ENCODE peak calls at places on chromosomes 4 and X, in five cellular contexts. E is uterus, F is OCI-LY7, H is psoas muscle, Q is colonic mucosa. K is an unnamed sample.

GRCh38 chr4:1746919-1747602 is 25.7 kb downstream of the TACC3 start:
- DNase-seq in H (no peak), F (no peak), E (no peak), Q (no peak), K (no peak)

GRCh38 chr4:152156448-152156847 is 379.4 kb downstream of the FBXW7 start:
- DNase-seq in E (no peak), F (no peak), Q (no peak), H (no peak), K (no peak)

GRCh38 chr4:76570141-76570989 is 135.3 kb downstream of the SHROOM3 start:
- DNase-seq in F (no peak), Q (no peak), E (no peak), H (no peak), K (no peak)

GRCh38 chrX:45771560-45772340 is 571.1 kb upstream of the DIPK2B start:
- DNase-seq in Q (peak; percentile 48), E (no peak), H (no peak), F (no peak), K (peak; percentile 36)

GRCh38 chrX:69093960-69094935 is 71.0 kb downstream of the PJA1 start:
- DNase-seq in E (peak; percentile 37), H (no peak), F (peak; percentile 52), Q (peak; percentile 34), K (peak; percentile 43)

GRCh38 chrX:150504399-150505186 is 63.8 kb upstream of the MTM1 start:
- DNase-seq in H (no peak), F (no peak), Q (no peak), E (no peak), K (no peak)

GRCh38 chr4:107247738-107248137 is 211.6 kb upstream of the DKK2 start:
- DNase-seq in F (no peak), H (no peak), E (peak; percentile 57), Q (no peak), K (no peak)

GRCh38 chr4:95508421-95508820 is 40.4 kb downstream of the UNC5C start:
- DNase-seq in E (no peak), H (no peak), Q (no peak), F (no peak), K (no peak)

GRCh38 chr4:16875487-16875886 is 23.0 kb downstream of the LDB2 start:
- DNase-seq in H (no peak), F (no peak), E (no peak), Q (no peak), K (peak; percentile 81)

GRCh38 chr4:88177981-88178632 is 19.7 kb upstream of the ABCG2 start:
- DNase-seq in E (no peak), H (no peak), Q (no peak), F (no peak), K (peak; percentile 35)

GRCh38 chrX:123923211-123923610 is 38.3 kb upstream of the STAG2 start:
- DNase-seq in H (no peak), F (no peak), E (no peak), Q (no peak), K (no peak)

GRCh38 chrX:12026481-12026880 is 111.8 kb upstream of the FRMPD4 start:
- DNase-seq in F (no peak), E (no peak), H (no peak), Q (no peak), K (no peak)

GRCh38 chr4:56757821-56758400 is 63.6 kb downstream of the SPINK2 start:
- DNase-seq in Q (peak; percentile 37), E (peak; percentile 40), H (no peak), F (peak; percentile 90), K (peak; percentile 86)

GRCh38 chr4:17580969-17581368 is 4.0 kb downstream of the LAP3 start:
- DNase-seq in Q (no peak), F (no peak), H (no peak), E (no peak), K (no peak)

GRCh38 chrX:48894891-48895290 is 2.7 kb downstream of the TIMM17B start:
- DNase-seq in H (no peak), F (no peak), Q (no peak), E (no peak), K (no peak)

GRCh38 chr4:59848457-59848856 is 1351.7 kb upstream of the ADGRL3 start:
- DNase-seq in F (no peak), E (no peak), Q (no peak), H (no peak), K (no peak)

GRCh38 chrX:109384569-109385174 is 97.2 kb downstream of the GUCY2F start:
- DNase-seq in Q (no peak), E (no peak), F (peak; percentile 1), H (no peak), K (no peak)

GRCh38 chr4:10611673-10612072 is 72.9 kb downstream of the CLNK start:
- DNase-seq in H (no peak), F (no peak), Q (no peak), E (no peak), K (peak; percentile 60)

GRCh38 chr4:39758176-39758575 is 60.2 kb downstream of the UBE2K start:
- DNase-seq in E (no peak), F (no peak), Q (no peak), H (no peak), K (no peak)

GRCh38 chr4:77104405-77105292 is 28.9 kb upstream of the CCNI start:
- DNase-seq in F (no peak), Q (peak; percentile 65), E (peak; percentile 84), H (peak; percentile 81), K (peak; percentile 23)

GRCh38 chr4:8858188-8858924 is 13.3 kb downstream of the HMX1 start:
- DNase-seq in F (no peak), H (no peak), E (no peak), Q (no peak), K (no peak)

GRCh38 chr4:169756971-169757574 is 671 bp downstream of the HPF1 start:
- DNase-seq in E (no peak), F (no peak), Q (no peak), H (no peak), K (no peak)

GRCh38 chr4:8600266-8600665 is 7.7 kb downstream of the CPZ start:
- DNase-seq in E (no peak), Q (no peak), H (no peak), F (no peak), K (no peak)

GRCh38 chrX:57655065-57655464 is 25.0 kb downstream of the NLRP2B start:
- DNase-seq in Q (no peak), E (no peak), F (no peak), H (no peak), K (no peak)

GRCh38 chr4:142812091-142812490 is 34.0 kb downstream of the INPP4B start:
- DNase-seq in E (no peak), F (no peak), Q (no peak), H (no peak), K (no peak)

GRCh38 chrX:41445171-41445570 is 2.0 kb upstream of the NYX start:
- DNase-seq in H (no peak), E (no peak), Q (no peak), F (peak; percentile 80), K (no peak)

GRCh38 chrX:1578511-1579173 is 12.8 kb upstream of the AKAP17A start:
- DNase-seq in F (no peak), E (no peak), Q (no peak), H (no peak), K (no peak)

GRCh38 chr4:154467886-154468285 is 23.7 kb downstream of the DCHS2 start:
- DNase-seq in Q (no peak), H (no peak), F (no peak), E (no peak), K (peak; percentile 12)

GRCh38 chr4:92091335-92091734 is 212.4 kb upstream of the GRID2 start:
- DNase-seq in E (no peak), F (peak; percentile 5), H (no peak), Q (no peak), K (no peak)

GRCh38 chr4:10279261-10279660 is 162.7 kb upstream of the WDR1 start:
- DNase-seq in H (no peak), Q (no peak), E (no peak), F (no peak), K (no peak)

GRCh38 chr4:86334020-86334750 is 25.7 kb downstream of the MAPK10 start:
- DNase-seq in H (no peak), Q (no peak), F (no peak), E (peak; percentile 17), K (no peak)

GRCh38 chr4:156676116-156676851 is 295.3 kb downstream of the PDGFC start:
- DNase-seq in Q (no peak), F (no peak), H (no peak), E (no peak), K (no peak)

GRCh38 chr4:156672924-156673323 is 298.7 kb downstream of the PDGFC start:
- DNase-seq in F (no peak), E (no peak), Q (no peak), H (no peak), K (peak; percentile 26)

GRCh38 chr4:156673483-156673882 is 298.1 kb downstream of the PDGFC start:
- DNase-seq in H (no peak), F (no peak), Q (no peak), E (no peak), K (peak; percentile 55)

GRCh38 chr4:156677656-156678055 is 293.9 kb downstream of the PDGFC start:
- DNase-seq in F (no peak), E (no peak), H (no peak), Q (no peak), K (peak; percentile 25)

DNA sequence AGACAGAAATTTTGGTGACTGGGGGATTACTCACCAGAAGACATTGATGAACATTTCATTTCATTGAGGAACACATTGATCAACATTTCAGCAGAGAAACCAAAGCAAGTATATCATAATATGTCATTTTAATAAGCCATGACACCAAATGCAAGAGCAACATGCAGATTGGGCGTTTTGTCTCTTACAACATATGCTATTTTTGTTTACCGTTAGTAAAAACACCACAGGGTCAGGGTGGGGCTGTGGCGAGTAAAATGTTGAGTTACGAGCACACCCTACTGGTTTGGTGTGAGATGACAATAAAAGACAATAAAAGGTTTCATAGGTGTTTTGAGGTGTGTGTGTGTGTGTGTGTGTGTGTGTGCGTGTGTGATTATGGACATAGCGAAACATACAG is 294.5 kb downstream of the PDGFC start:
- DNase-seq in E (no peak), F (peak; percentile 0), H (no peak), Q (peak; percentile 28), K (peak; percentile 25)
- H3K4me3 ChIP-seq in E (no peak overlapping the region), F (no peak overlapping the region), H (no peak overlapping the region), Q (no peak overlapping the region), K (no peak overlapping the region)

GRCh38 chrX:154135458-154136229 is 8.4 kb upstream of the OPN1LW start:
- DNase-seq in E (no peak), F (peak; percentile 25), Q (no peak), H (no peak), K (no peak)

GRCh38 chrX:154140742-154141141 is 3.3 kb upstream of the OPN1LW start:
- DNase-seq in Q (no peak), F (no peak), E (no peak), H (no peak), K (no peak)

GRCh38 chrX:154140206-154140605 is 3.8 kb upstream of the OPN1LW start:
- DNase-seq in F (no peak), Q (no peak), H (no peak), E (no peak), K (no peak)

GRCh38 chrX:154138857-154139256 is 5.2 kb upstream of the OPN1LW start:
- DNase-seq in F (no peak), Q (no peak), H (no peak), E (no peak), K (no peak)

GRCh38 chrX:154136627-154137161 is 7.3 kb upstream of the OPN1LW start:
- DNase-seq in Q (peak; percentile 60), E (peak; percentile 77), F (peak; percentile 74), H (peak; percentile 82), K (no peak)
- H3K4me3 ChIP-seq in Q (no peak overlapping the region), E (peak overlapping the region; percentile 20), F (peak overlapping the region; percentile 47), H (peak overlapping the region; percentile 50), K (peak overlapping the region; percentile 29)

GRCh38 chr4:80307774-80308465 is 27.6 kb upstream of the CFAP299 start:
- DNase-seq in H (no peak), Q (no peak), F (no peak), E (no peak), K (peak; percentile 47)
- H3K4me3 ChIP-seq in H (no peak overlapping the region), Q (no peak overlapping the region), F (no peak overlapping the region), E (no peak overlapping the region), K (peak overlapping the region; percentile 0)

GRCh38 chr4:41991916-41992767 is 1.8 kb downstream of the SLC30A9 start:
- DNase-seq in E (no peak), F (no peak), H (no peak), Q (no peak), K (no peak)
- H3K4me3 ChIP-seq in E (no peak overlapping the region), F (peak overlapping the region; percentile 94), H (peak overlapping the region; percentile 90), Q (no peak overlapping the region), K (no peak overlapping the region)